ENCODE peak calls at places on chromosomes 12 and 14, in six cellular contexts. H is HEK293T, Q is H54, V is testis, Y is mesendoderm, Z is neural crest cell. F is an unnamed sample.

GRCh38 chr12:102454330-102454729 is 26.0 kb downstream of the IGF1 start:
- DNase-seq in V (no peak), Z (no peak), Q (no peak), H (no peak), Y (no peak), F (no peak)

GRCh38 chr12:92470608-92471021 is 232.2 kb upstream of the PLEKHG7 start:
- DNase-seq in Z (no peak), H (no peak), Y (no peak), Q (no peak), V (no peak), F (no peak)

GRCh38 chr12:76158518-76159321 is 74.2 kb upstream of the NAP1L1 start:
- DNase-seq in Y (peak; percentile 83), H (peak; percentile 71), Z (peak; percentile 50), Q (peak; percentile 52), V (peak; percentile 29), F (peak; percentile 9)

GRCh38 chr14:64092338-64092737 is 201.8 kb downstream of the ESR2 start:
- DNase-seq in V (no peak), Z (no peak), Y (no peak), H (no peak), Q (no peak), F (no peak)

GRCh38 chr14:96121660-96122395 is 82.7 kb downstream of the C14orf132 start:
- DNase-seq in Z (no peak), Q (no peak), Y (no peak), H (no peak), V (no peak), F (no peak)

GRCh38 chr12:57740656-57741412 is 2.3 kb upstream of the AGAP2 start:
- DNase-seq in Z (no peak), H (no peak), Q (no peak), Y (peak; percentile 33), V (no peak), F (peak; percentile 54)

GRCh38 chr12:19021646-19022045 is 107.9 kb upstream of the PLEKHA5 start:
- DNase-seq in H (no peak), Q (no peak), Z (no peak), V (no peak), Y (no peak), F (no peak)

GRCh38 chr14:90717916-90718315 is 98.3 kb downstream of the TTC7B start:
- DNase-seq in H (no peak), Y (no peak), Z (no peak), Q (no peak), V (no peak), F (no peak)

GRCh38 chr14:51533160-51533559 is 118.5 kb upstream of the FRMD6 start:
- DNase-seq in Y (no peak), H (no peak), Z (no peak), Q (no peak), V (no peak), F (no peak)

GRCh38 chr14:92986254-92987147 is 63.6 kb downstream of the CHGA start:
- DNase-seq in H (no peak), Q (peak; percentile 83), Y (no peak), V (peak; percentile 80), Z (no peak), F (no peak)

GRCh38 chr12:49966511-49967041 is 4.9 kb downstream of the AQP5 start:
- DNase-seq in V (no peak), Y (no peak), Z (no peak), Q (no peak), H (no peak), F (no peak)

GRCh38 chr14:86575141-86575540 is 1045.2 kb downstream of the FLRT2 start:
- DNase-seq in Y (no peak), H (no peak), V (no peak), Z (no peak), Q (no peak), F (no peak)

GRCh38 chr14:33711761-33712160 is 239.1 kb downstream of the EGLN3 start:
- DNase-seq in V (no peak), Z (no peak), Y (no peak), Q (no peak), H (no peak), F (no peak)

GRCh38 chr12:39476121-39476520 is 33.2 kb upstream of the KIF21A start:
- DNase-seq in Q (no peak), Y (no peak), Z (no peak), H (no peak), V (no peak), F (no peak)

GRCh38 chr14:92898732-92899131 is 24.2 kb upstream of the CHGA start:
- DNase-seq in Q (no peak), Y (no peak), V (no peak), Z (no peak), H (no peak), F (no peak)

GRCh38 chr14:56124296-56124695 is 6.1 kb downstream of the PELI2 start:
- DNase-seq in V (no peak), H (no peak), Z (no peak), Y (no peak), Q (no peak), F (no peak)

GRCh38 chr12:65522956-65523857 is 244.7 kb downstream of the MSRB3 start:
- DNase-seq in H (no peak), Y (no peak), Q (no peak), V (no peak), Z (no peak), F (no peak)

GRCh38 chr12:52009081-52009751 is 2.5 kb downstream of the TAMALIN start:
- DNase-seq in V (no peak), Z (no peak), Q (no peak), H (no peak), Y (no peak), F (no peak)

GRCh38 chr14:105853089-105853906 is 326.9 kb downstream of the TMEM121 start:
- DNase-seq in V (peak; percentile 9), Z (no peak), Q (no peak), H (no peak), Y (no peak), F (no peak)

GRCh38 chr12:90174198-90174510 is 465.5 kb upstream of the ATP2B1 start:
- DNase-seq in Z (no peak), Q (no peak), H (no peak), V (no peak), Y (peak; percentile 14), F (no peak)

GRCh38 chr14:70808023-70808401 is 1.3 kb downstream of the MAP3K9 start:
- DNase-seq in V (no peak), H (peak; percentile 34), Z (no peak), Q (peak; percentile 35), Y (peak; percentile 91), F (no peak)

GRCh38 chr14:101181717-101182313 is 278.3 kb upstream of the RTL1 start:
- DNase-seq in Y (no peak), Q (no peak), Z (no peak), H (no peak), V (no peak), F (no peak)

GRCh38 chr14:61841145-61841544 is 78.9 kb downstream of the SNAPC1 start:
- DNase-seq in Y (no peak), Q (no peak), H (no peak), V (no peak), Z (no peak), F (no peak)

GRCh38 chr14:82387699-82388098 is 854.0 kb upstream of the SEL1L start:
- DNase-seq in Y (no peak), Q (no peak), Z (no peak), H (no peak), V (no peak), F (no peak)

F was measured in NK-92 treated with Interleukin-12 subunit alpha and Interleukin-12 subunit beta, amount 100 ng/mL, for 24 hours.